ENCODE peak calls at places on chromosomes 7 and 10, in four cellular contexts. One of them, this sample, is unnamed.

GRCh38 chr7:108454674-108455523 is 1.3 kb downstream of the NRCAM start:
- DNase-seq in HepG2: no peak
- DNase-seq in ovary: no peak
- DNase-seq in stomach: no peak
- DNase-seq in this sample: peak; percentile 85

GRCh38 chr10:92544296-92544695 is 29.6 kb downstream of the IDE start:
- DNase-seq in HepG2: no peak
- DNase-seq in ovary: no peak
- DNase-seq in stomach: no peak
- DNase-seq in this sample: no peak

GRCh38 chr7:36336380-36336779 is 53.3 kb upstream of the ANLN start:
- DNase-seq in HepG2: no peak
- DNase-seq in ovary: no peak
- DNase-seq in stomach: no peak
- DNase-seq in this sample: no peak

GRCh38 chr10:50310560-50311174 is 59.4 kb upstream of the ASAH2 start:
- DNase-seq in HepG2: peak; percentile 17
- DNase-seq in ovary: no peak
- DNase-seq in stomach: no peak
- DNase-seq in this sample: no peak

GRCh38 chr7:149090397-149091195 is at the start of gene ZNF786:
- DNase-seq in HepG2: peak; percentile 80
- DNase-seq in ovary: peak; percentile 91
- DNase-seq in stomach: peak; percentile 84
- DNase-seq in this sample: peak; percentile 90

GRCh38 chr7:36985866-36986402 is 261.6 kb upstream of the AOAH start:
- DNase-seq in HepG2: no peak
- DNase-seq in ovary: no peak
- DNase-seq in stomach: no peak
- DNase-seq in this sample: no peak

GRCh38 chr7:35695628-35695888 is 623 bp upstream of the HERPUD2 start:
- DNase-seq in HepG2: no peak
- DNase-seq in ovary: no peak
- DNase-seq in stomach: no peak
- DNase-seq in this sample: no peak

GRCh38 chr10:84198206-84198915 is 4.0 kb downstream of the CDHR1 start:
- DNase-seq in HepG2: no peak
- DNase-seq in ovary: no peak
- DNase-seq in stomach: no peak
- DNase-seq in this sample: no peak

GRCh38 chr7:158283016-158283974 is 304.3 kb downstream of the PTPRN2 start:
- DNase-seq in HepG2: no peak
- DNase-seq in ovary: no peak
- DNase-seq in stomach: peak; percentile 14
- DNase-seq in this sample: peak; percentile 60

GRCh38 chr10:29132821-29133156 is 156.1 kb upstream of the LYZL1 start:
- DNase-seq in HepG2: no peak
- DNase-seq in ovary: no peak
- DNase-seq in stomach: no peak
- DNase-seq in this sample: no peak

GRCh38 chr10:43390791-43391190 is 18.2 kb downstream of the HNRNPF start:
- DNase-seq in HepG2: peak; percentile 42
- DNase-seq in ovary: peak; percentile 32
- DNase-seq in stomach: no peak
- DNase-seq in this sample: no peak

GRCh38 chr7:140610204-140611165 is 30.1 kb downstream of the DENND2A start:
- DNase-seq in HepG2: no peak
- DNase-seq in ovary: no peak
- DNase-seq in stomach: no peak
- DNase-seq in this sample: no peak

GRCh38 chr10:28211759-28212158 is 91.1 kb downstream of the MPP7 start:
- DNase-seq in HepG2: no peak
- DNase-seq in ovary: no peak
- DNase-seq in stomach: no peak
- DNase-seq in this sample: no peak

GRCh38 chr7:116988363-116988989 is 35.2 kb downstream of the ST7 start:
- DNase-seq in HepG2: no peak
- DNase-seq in ovary: no peak
- DNase-seq in stomach: no peak
- DNase-seq in this sample: no peak

GRCh38 chr10:11223081-11223480 is 205.4 kb downstream of the CELF2 start:
- DNase-seq in HepG2: no peak
- DNase-seq in ovary: no peak
- DNase-seq in stomach: no peak
- DNase-seq in this sample: no peak

GRCh38 chr7:26627871-26628270 is 236.5 kb downstream of the SKAP2 start:
- DNase-seq in HepG2: no peak
- DNase-seq in ovary: no peak
- DNase-seq in stomach: no peak
- DNase-seq in this sample: peak; percentile 65

GRCh38 chr10:69901623-69902505 is 100.2 kb downstream of the COL13A1 start:
- DNase-seq in HepG2: peak; percentile 50
- DNase-seq in ovary: peak; percentile 31
- DNase-seq in stomach: peak; percentile 48
- DNase-seq in this sample: no peak

GRCh38 chr10:12533723-12534122 is 184.4 kb downstream of the CAMK1D start:
- DNase-seq in HepG2: no peak
- DNase-seq in ovary: no peak
- DNase-seq in stomach: no peak
- DNase-seq in this sample: no peak

GRCh38 chr10:132170561-132171361 is 16.0 kb upstream of the DPYSL4 start:
- DNase-seq in HepG2: no peak
- DNase-seq in ovary: no peak
- DNase-seq in stomach: no peak
- DNase-seq in this sample: no peak

GRCh38 chr10:11611248-11612003 is at the start of gene USP6NL:
- DNase-seq in HepG2: peak; percentile 70
- DNase-seq in ovary: peak; percentile 88
- DNase-seq in stomach: peak; percentile 93
- DNase-seq in this sample: peak; percentile 96

GRCh38 chr7:33788493-33788892 is 116.8 kb upstream of the BMPER start:
- DNase-seq in HepG2: no peak
- DNase-seq in ovary: no peak
- DNase-seq in stomach: no peak
- DNase-seq in this sample: no peak

GRCh38 chr7:40640566-40640965 is 505.8 kb downstream of the SUGCT start:
- DNase-seq in HepG2: no peak
- DNase-seq in ovary: no peak
- DNase-seq in stomach: no peak
- DNase-seq in this sample: no peak

GRCh38 chr7:17340655-17341054 is 42.2 kb downstream of the AHR start:
- DNase-seq in HepG2: no peak
- DNase-seq in ovary: no peak
- DNase-seq in stomach: no peak
- DNase-seq in this sample: no peak

GRCh38 chr7:158751743-158752142 is 47.1 kb upstream of the NCAPG2 start:
- DNase-seq in HepG2: no peak
- DNase-seq in ovary: no peak
- DNase-seq in stomach: no peak
- DNase-seq in this sample: no peak

GRCh38 chr10:6299234-6299633 is 96.5 kb downstream of the PFKFB3 start:
- DNase-seq in HepG2: peak; percentile 60
- DNase-seq in ovary: no peak
- DNase-seq in stomach: peak; percentile 75
- DNase-seq in this sample: no peak

GRCh38 chr7:83475403-83475802 is 173.5 kb downstream of the SEMA3E start:
- DNase-seq in HepG2: peak; percentile 1
- DNase-seq in ovary: no peak
- DNase-seq in stomach: no peak
- DNase-seq in this sample: no peak

GRCh38 chr7:138257459-138258193 is 181.4 kb downstream of the AKR1D1 start:
- DNase-seq in HepG2: peak; percentile 99
- DNase-seq in ovary: peak; percentile 41
- DNase-seq in stomach: peak; percentile 65
- DNase-seq in this sample: peak; percentile 47

GRCh38 chr10:42963302-42963701 is 113.6 kb upstream of the RET start:
- DNase-seq in HepG2: no peak
- DNase-seq in ovary: no peak
- DNase-seq in stomach: peak; percentile 5
- DNase-seq in this sample: no peak

GRCh38 chr10:59362991-59363390 is 642 bp upstream of the FAM13C start:
- DNase-seq in HepG2: no peak
- DNase-seq in ovary: peak; percentile 82
- DNase-seq in stomach: peak; percentile 50
- DNase-seq in this sample: no peak

GRCh38 chr7:33062023-33062781 is at the start of gene NT5C3A:
- DNase-seq in HepG2: no peak
- DNase-seq in ovary: peak; percentile 21
- DNase-seq in stomach: peak; percentile 38
- DNase-seq in this sample: peak; percentile 38

GRCh38 chr7:116671681-116672595 is at the start of gene MET:
- DNase-seq in HepG2: peak; percentile 80
- DNase-seq in ovary: peak; percentile 30
- DNase-seq in stomach: peak; percentile 84
- DNase-seq in this sample: peak; percentile 87

GRCh38 chr7:1531979-1532455 is 1.5 kb downstream of the MAFK start:
- DNase-seq in HepG2: no peak
- DNase-seq in ovary: peak; percentile 63
- DNase-seq in stomach: peak; percentile 62
- DNase-seq in this sample: no peak

DNA sequence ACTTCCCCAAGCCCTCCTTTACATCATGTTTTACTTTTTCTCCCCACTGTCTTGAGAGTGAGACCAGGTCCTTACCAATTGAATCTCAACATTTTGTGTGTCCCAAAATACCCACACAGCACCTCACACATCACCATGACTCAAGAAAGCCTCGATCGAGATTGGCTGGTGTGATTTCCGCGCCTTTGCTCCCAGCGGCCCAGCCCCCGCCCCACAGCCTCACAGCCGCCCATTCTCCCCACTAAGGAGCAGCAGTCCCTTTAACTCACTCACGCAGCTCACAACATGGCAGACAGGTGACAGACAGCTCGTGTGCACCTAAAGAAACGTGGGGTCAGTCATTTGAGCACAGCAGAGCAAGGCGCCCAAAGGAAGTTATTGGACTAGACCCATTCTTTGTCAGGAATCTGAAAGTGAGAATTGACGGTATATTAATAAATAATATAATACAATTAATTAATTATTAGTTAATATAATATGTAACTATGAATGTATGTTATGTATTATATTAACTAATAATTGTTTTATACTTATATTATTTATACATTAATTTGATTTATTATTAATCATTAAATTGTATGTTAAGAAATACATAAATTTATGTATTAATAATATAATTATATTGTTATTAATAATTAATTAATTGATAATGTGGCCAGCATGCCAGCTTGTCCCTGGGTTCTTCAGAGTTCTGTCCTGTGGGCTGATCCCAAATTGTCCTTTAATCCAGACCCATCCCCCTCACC is 204.9 kb upstream of the RNF32 start:
- DNase-seq in HepG2: no peak
- DNase-seq in ovary: no peak
- DNase-seq in stomach: no peak
- DNase-seq in this sample: no peak
- TF ChIP-seq EP300 in HepG2: no peak
- TF ChIP-seq EP300 in ovary: no peak
- TF ChIP-seq EP300 in stomach: no peak
- TF ChIP-seq EP300 in this sample: no peak

GRCh38 chr7:30760514-30761213 is 8.7 kb downstream of the INMT start:
- DNase-seq in HepG2: no peak
- DNase-seq in ovary: peak; percentile 77
- DNase-seq in stomach: no peak
- DNase-seq in this sample: no peak

GRCh38 chr7:30770936-30771858 is at the start of gene MINDY4:
- DNase-seq in HepG2: no peak
- DNase-seq in ovary: peak; percentile 88
- DNase-seq in stomach: peak; percentile 78
- DNase-seq in this sample: peak; percentile 96

GRCh38 chr7:30764030-30764991 is 6.9 kb upstream of the MINDY4 start:
- DNase-seq in HepG2: no peak
- DNase-seq in ovary: peak; percentile 53
- DNase-seq in stomach: no peak
- DNase-seq in this sample: no peak

GRCh38 chr7:30761214-30762156 is 9.6 kb downstream of the INMT start:
- DNase-seq in HepG2: no peak
- DNase-seq in ovary: peak; percentile 49
- DNase-seq in stomach: no peak
- DNase-seq in this sample: no peak

GRCh38 chr7:30765359-30765758 is 5.9 kb upstream of the MINDY4 start:
- DNase-seq in HepG2: no peak
- DNase-seq in ovary: no peak
- DNase-seq in stomach: no peak
- DNase-seq in this sample: no peak
- H3K4me1 ChIP-seq in HepG2: peaks cover 4% of the 10 kb centered on the region
- H3K4me1 ChIP-seq in ovary: peaks cover 26% of the 10 kb centered on the region
- H3K4me1 ChIP-seq in stomach: peaks cover 65% of the 10 kb centered on the region
- H3K4me1 ChIP-seq in this sample: peaks cover 25% of the 10 kb centered on the region

GRCh38 chr7:130489140-130489967 is 2.5 kb upstream of the MEST start:
- DNase-seq in HepG2: no peak
- DNase-seq in ovary: no peak
- DNase-seq in stomach: no peak
- DNase-seq in this sample: no peak
- H3K9me3 ChIP-seq in HepG2: peaks cover 12% of the 10 kb centered on the region
- H3K9me3 ChIP-seq in ovary: no peaks in the 10 kb centered on the region
- H3K9me3 ChIP-seq in stomach: no peaks in the 10 kb centered on the region
- H3K9me3 ChIP-seq in this sample: no peaks in the 10 kb centered on the region

GRCh38 chr7:71131256-71131752 is 640 bp upstream of the GALNT17 start:
- DNase-seq in HepG2: no peak
- DNase-seq in ovary: peak; percentile 85
- DNase-seq in stomach: no peak
- DNase-seq in this sample: peak; percentile 92
- TF ChIP-seq EP300 in HepG2: no peak
- TF ChIP-seq EP300 in ovary: no peak
- TF ChIP-seq EP300 in stomach: no peak
- TF ChIP-seq EP300 in this sample: no peak